ENCODE peak calls at places on chromosomes 4 and X, in eight cellular contexts. M is tibial artery, W is KBM-7, A is anterior cingulate cortex, Z is occipital lobe, D is fibroblast of lung, I is mesendoderm, G is GM12878. C is an unnamed sample.

GRCh38 chrX:9928083-9928482 is 39.1 kb upstream of the CLDN34 start:
- DNase-seq in G (no peak), A (no peak), Z (peak; percentile 10), W (no peak), I (peak; percentile 89), M (no peak), D (no peak), C (no peak)

GRCh38 chr4:38069271-38069760 is 109.1 kb downstream of the PTTG2 start:
- DNase-seq in A (no peak), D (peak; percentile 86), G (no peak), W (peak; percentile 60), M (no peak), I (peak; percentile 90), Z (no peak), C (no peak)

GRCh38 chr4:174210952-174211490 is 72.4 kb downstream of the FBXO8 start:
- DNase-seq in M (no peak), Z (no peak), G (no peak), W (no peak), A (no peak), D (no peak), I (no peak), C (no peak)

GRCh38 chrX:48598645-48599044 is 1.4 kb downstream of the WDR13 start:
- DNase-seq in D (no peak), I (no peak), W (no peak), A (no peak), M (no peak), Z (no peak), G (no peak), C (no peak)

GRCh38 chr4:66927937-66928336 is 617.4 kb downstream of the CENPC start:
- DNase-seq in A (no peak), D (peak; percentile 45), Z (no peak), I (no peak), M (no peak), W (no peak), G (no peak), C (no peak)

GRCh38 chr4:108080752-108081151 is 88.0 kb downstream of the LEF1 start:
- DNase-seq in D (no peak), M (no peak), Z (no peak), A (no peak), I (no peak), W (no peak), G (no peak), C (no peak)

GRCh38 chrX:75609361-75609760 is 86.5 kb upstream of the ZDHHC15 start:
- DNase-seq in Z (no peak), W (no peak), A (no peak), M (no peak), G (no peak), I (no peak), D (no peak), C (no peak)

GRCh38 chr4:52103314-52103713 is 52.2 kb downstream of the SPATA18 start:
- DNase-seq in Z (no peak), A (no peak), G (no peak), D (no peak), W (no peak), I (peak; percentile 61), M (no peak), C (peak; percentile 76)

GRCh38 chrX:47177079-47177478 is 16.6 kb upstream of the UBA1 start:
- DNase-seq in Z (no peak), I (no peak), W (no peak), G (no peak), D (no peak), A (no peak), M (peak; percentile 1), C (no peak)

GRCh38 chr4:155735506-155735905 is 23.3 kb upstream of the GUCY1B1 start:
- DNase-seq in I (no peak), D (no peak), G (no peak), W (no peak), M (no peak), A (no peak), Z (no peak), C (no peak)

GRCh38 chrX:18490816-18491215 is 65.4 kb downstream of the CDKL5 start:
- DNase-seq in M (no peak), G (no peak), W (no peak), A (no peak), D (no peak), I (no peak), Z (no peak), C (no peak)

GRCh38 chr4:5780831-5781480 is 70.0 kb downstream of the EVC start:
- DNase-seq in M (peak; percentile 40), Z (no peak), G (no peak), I (no peak), W (no peak), D (peak; percentile 52), A (no peak), C (no peak)

GRCh38 chrX:134520860-134521390 is 61.0 kb downstream of the HPRT1 start:
- DNase-seq in D (peak; percentile 62), Z (no peak), M (no peak), I (peak; percentile 89), G (no peak), W (peak; percentile 81), A (no peak), C (peak; percentile 24)

GRCh38 chr4:140943486-140943885 is 187.3 kb upstream of the TBC1D9 start:
- DNase-seq in M (no peak), W (no peak), G (no peak), I (no peak), Z (no peak), A (no peak), D (peak; percentile 91), C (no peak)

GRCh38 chrX:32480019-32480418 is 731.3 kb downstream of the DMD start:
- DNase-seq in I (no peak), G (no peak), W (no peak), Z (no peak), M (no peak), D (no peak), A (no peak), C (no peak)

GRCh38 chr4:20829958-20830357 is 129.7 kb downstream of the PACRGL start:
- DNase-seq in A (no peak), W (no peak), D (peak; percentile 4), Z (no peak), G (no peak), M (no peak), I (peak; percentile 10), C (no peak)

GRCh38 chr4:3415471-3416141 is 26.2 kb upstream of the HGFAC start:
- DNase-seq in Z (no peak), M (peak; percentile 48), W (no peak), A (no peak), I (no peak), D (no peak), G (no peak), C (no peak)

GRCh38 chrX:79592259-79592658 is 225.1 kb upstream of the ITM2A start:
- DNase-seq in W (peak; percentile 8), I (no peak), A (no peak), Z (no peak), D (no peak), G (no peak), M (no peak), C (no peak)

GRCh38 chr4:29073571-29073970 is 1646.6 kb upstream of the PCDH7 start:
- DNase-seq in D (no peak), W (no peak), G (no peak), Z (no peak), I (peak; percentile 94), M (no peak), A (no peak), C (no peak)

GRCh38 chr4:68831642-68832041 is 15.8 kb downstream of the UGT2B10 start:
- DNase-seq in Z (no peak), I (no peak), W (no peak), D (no peak), G (no peak), M (no peak), A (no peak), C (no peak)

GRCh38 chr4:173333658-173334084 is 487 bp downstream of the HMGB2 start:
- DNase-seq in A (no peak), M (peak; percentile 85), D (peak; percentile 33), W (no peak), I (peak; percentile 42), G (no peak), Z (peak; percentile 56), C (no peak)

GRCh38 chr4:88137112-88137511 is 21.3 kb downstream of the ABCG2 start:
- DNase-seq in I (no peak), Z (no peak), W (no peak), A (no peak), M (no peak), G (no peak), D (peak; percentile 64), C (no peak)

GRCh38 chrX:115561605-115562491 is 874 bp downstream of the PLS3 start:
- DNase-seq in W (peak; percentile 69), A (peak; percentile 11), G (no peak), D (peak; percentile 44), I (peak; percentile 69), M (peak; percentile 82), Z (no peak), C (peak; percentile 21)

GRCh38 chrX:37361596-37361995 is 12.4 kb downstream of the PRRG1 start:
- DNase-seq in M (no peak), W (no peak), A (no peak), D (peak; percentile 35), G (no peak), Z (no peak), I (no peak), C (no peak)

GRCh38 chr4:7296661-7297335 is 104.5 kb downstream of the SORCS2 start:
- DNase-seq in Z (no peak), G (no peak), A (no peak), I (no peak), M (no peak), W (no peak), D (no peak), C (no peak)

GRCh38 chr4:24932831-24933230 is 20.0 kb upstream of the CCDC149 start:
- DNase-seq in I (no peak), D (peak; percentile 80), Z (no peak), M (no peak), A (no peak), W (no peak), G (no peak), C (no peak)

GRCh38 chrX:76428243-76429130 is 977 bp downstream of the MAGEE1 start:
- DNase-seq in Z (peak; percentile 7), M (no peak), I (peak; percentile 11), W (no peak), G (no peak), A (peak; percentile 0), D (no peak), C (no peak)

GRCh38 chr4:77927991-77928925 is 65.6 kb downstream of the MRPL1 start:
- DNase-seq in I (no peak), Z (no peak), G (no peak), D (peak; percentile 30), W (no peak), A (no peak), M (no peak), C (no peak)

GRCh38 chrX:70422886-70423336 is at the start of gene GDPD2:
- DNase-seq in D (peak; percentile 49), M (no peak), A (no peak), Z (no peak), I (peak; percentile 94), W (peak; percentile 25), G (no peak), C (no peak)

C was measured in Kasumi-1.